ENCODE peak calls at places on chromosome 2, in six cellular contexts. V is neural crest cell, P is fibroblast of lung, I is colonic mucosa, N is breast epithelium, B is foreskin fibroblast. L is an unnamed sample.

GRCh38 chr2:165905854-165906253 is 47.7 kb downstream of the TTC21B start:
- DNase-seq in V (no peak), N (no peak), P (peak; percentile 52), I (no peak), B (no peak), L (no peak)

GRCh38 chr2:34372967-34373366 is 773.9 kb upstream of the FAM98A start:
- DNase-seq in I (no peak), N (no peak), P (no peak), V (no peak), B (no peak), L (no peak)

GRCh38 chr2:30631051-30631671 is 176.1 kb downstream of the CAPN13 start:
- DNase-seq in I (no peak), P (peak; percentile 76), N (no peak), B (no peak), V (no peak), L (no peak)

GRCh38 chr2:189849550-189849949 is 65.3 kb downstream of the PMS1 start:
- DNase-seq in B (no peak), V (no peak), I (no peak), P (no peak), N (no peak), L (no peak)

GRCh38 chr2:59303272-59303671 is 1062.1 kb upstream of the FANCL start:
- DNase-seq in N (no peak), P (no peak), V (no peak), B (no peak), I (no peak), L (no peak)

GRCh38 chr2:25333981-25334380 is 7.7 kb downstream of the DNMT3A start:
- DNase-seq in N (no peak), I (no peak), B (no peak), V (no peak), P (no peak), L (no peak)

GRCh38 chr2:132816234-132816633 is 146.2 kb upstream of the LYPD1 start:
- DNase-seq in N (no peak), B (no peak), I (no peak), V (no peak), P (peak; percentile 57), L (no peak)

GRCh38 chr2:14303366-14304115 is 329.0 kb upstream of the LRATD1 start:
- DNase-seq in P (no peak), V (no peak), B (no peak), I (no peak), N (no peak), L (no peak)

GRCh38 chr2:86274918-86275275 is 62.5 kb downstream of the REEP1 start:
- DNase-seq in V (no peak), I (peak; percentile 89), P (no peak), N (no peak), B (peak; percentile 9), L (peak; percentile 4)

GRCh38 chr2:69449906-69450305 is 12.7 kb upstream of the NFU1 start:
- DNase-seq in B (no peak), N (no peak), V (no peak), P (peak; percentile 29), I (no peak), L (no peak)

GRCh38 chr2:189394525-189394924 is 46.7 kb upstream of the WDR75 start:
- DNase-seq in V (no peak), N (no peak), I (no peak), P (no peak), B (no peak), L (no peak)

GRCh38 chr2:3214827-3215404 is 162.7 kb downstream of the EIPR1 start:
- DNase-seq in N (no peak), I (no peak), P (no peak), B (no peak), V (no peak), L (no peak)

GRCh38 chr2:225041210-225041870 is 928 bp downstream of the DOCK10 start:
- DNase-seq in P (peak; percentile 55), N (no peak), V (no peak), B (peak; percentile 50), I (peak; percentile 63), L (peak; percentile 29)

GRCh38 chr2:237695201-237695780 is 67.9 kb downstream of the LRRFIP1 start:
- DNase-seq in P (peak; percentile 96), I (peak; percentile 51), N (no peak), B (peak; percentile 91), V (no peak), L (peak; percentile 94)

GRCh38 chr2:186820303-186820702 is 28.7 kb downstream of the ZSWIM2 start:
- DNase-seq in B (no peak), V (no peak), P (no peak), I (no peak), N (no peak), L (no peak)

GRCh38 chr2:213187833-213188532 is 36.6 kb upstream of the IKZF2 start:
- DNase-seq in I (no peak), B (peak; percentile 53), P (peak; percentile 82), V (no peak), N (no peak), L (peak; percentile 22)

GRCh38 chr2:100008960-100009359 is 133.4 kb downstream of the AFF3 start:
- DNase-seq in B (no peak), N (no peak), I (no peak), V (no peak), P (peak; percentile 81), L (no peak)

GRCh38 chr2:73494031-73494430 is 108.4 kb downstream of the ALMS1 start:
- DNase-seq in B (peak; percentile 21), V (no peak), I (no peak), N (no peak), P (peak; percentile 81), L (peak; percentile 10)

GRCh38 chr2:238848941-238849853 is 1.3 kb downstream of the TWIST2 start:
- DNase-seq in V (no peak), P (peak; percentile 52), N (no peak), B (no peak), I (no peak), L (peak; percentile 34)

GRCh38 chr2:57373530-57373929 is 673.1 kb upstream of the VRK2 start:
- DNase-seq in P (peak; percentile 79), I (no peak), B (peak; percentile 37), N (no peak), V (no peak), L (peak; percentile 39)

GRCh38 chr2:42969231-42970150 is 177.1 kb upstream of the HAAO start:
- DNase-seq in V (no peak), P (peak; percentile 94), N (no peak), I (no peak), B (peak; percentile 93), L (peak; percentile 64)

GRCh38 chr2:202604699-202605098 is 30.1 kb upstream of the FAM117B start:
- DNase-seq in V (no peak), N (no peak), I (no peak), P (peak; percentile 13), B (no peak), L (no peak)

GRCh38 chr2:150178591-150178990 is 308.9 kb downstream of the RND3 start:
- DNase-seq in P (no peak), B (no peak), V (no peak), N (no peak), I (no peak), L (no peak)

GRCh38 chr2:44942304-44943030 is 965 bp downstream of the SIX3 start:
- DNase-seq in I (no peak), N (no peak), B (no peak), V (no peak), P (no peak), L (no peak)

GRCh38 chr2:44943031-44943692 is 1.7 kb downstream of the SIX3 start:
- DNase-seq in B (no peak), N (no peak), I (no peak), P (no peak), V (no peak), L (no peak)

GRCh38 chr2:44944102-44944951 is 2.8 kb downstream of the SIX3 start:
- DNase-seq in P (no peak), B (no peak), N (no peak), I (no peak), V (no peak), L (no peak)

GRCh38 chr2:44944952-44945612 is 3.6 kb downstream of the SIX3 start:
- DNase-seq in V (no peak), B (no peak), P (no peak), I (no peak), N (no peak), L (no peak)

DNA sequence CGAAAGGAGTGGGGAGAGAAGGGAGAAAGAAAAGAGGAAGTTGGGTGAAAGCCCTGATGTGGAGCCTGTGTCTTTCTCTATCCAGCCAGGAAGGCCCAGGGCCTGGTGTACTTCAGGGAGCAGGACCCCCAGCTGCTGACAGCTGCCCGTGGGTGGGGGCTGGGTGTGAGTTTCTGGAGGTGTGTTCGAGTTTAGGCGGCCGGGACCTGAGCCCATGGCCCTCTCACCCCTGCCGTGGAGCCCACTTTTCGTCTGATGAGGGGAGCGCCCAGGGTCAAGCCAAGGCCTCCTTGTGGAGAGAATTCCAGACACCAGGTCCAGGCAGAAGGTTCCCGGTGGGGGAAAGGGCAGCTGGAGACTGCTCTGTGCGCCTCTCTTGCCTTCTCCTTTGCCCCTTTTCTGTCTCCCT is 2.2 kb downstream of the SIX3 start:
- DNase-seq in P (no peak), V (no peak), I (no peak), N (no peak), B (no peak), L (no peak)
- TF ChIP-seq CTCF in P (no peak), V (no peak), I (no peak), N (no peak), B (no peak), L (no peak)

GRCh38 chr2:98157557-98157956 is 70.6 kb downstream of the VWA3B start:
- DNase-seq in V (no peak), P (no peak), B (no peak), N (no peak), I (no peak), L (no peak)
- TF ChIP-seq CTCF in V (no peak), P (no peak), B (no peak), N (no peak), I (no peak), L (no peak)

GRCh38 chr2:23412556-23413155 is 27.7 kb downstream of the KLHL29 start:
- DNase-seq in B (peak; percentile 46), N (no peak), P (peak; percentile 84), V (no peak), I (no peak), L (peak; percentile 79)

GRCh38 chr2:23413641-23414040 is 28.7 kb downstream of the KLHL29 start:
- DNase-seq in I (no peak), V (no peak), N (no peak), P (no peak), B (no peak), L (no peak)

GRCh38 chr2:23417310-23417709 is 32.3 kb downstream of the KLHL29 start:
- DNase-seq in N (no peak), B (no peak), P (no peak), I (no peak), V (no peak), L (no peak)

GRCh38 chr2:23414106-23414505 is 29.1 kb downstream of the KLHL29 start:
- DNase-seq in V (no peak), N (no peak), I (no peak), P (no peak), B (no peak), L (no peak)

DNA sequence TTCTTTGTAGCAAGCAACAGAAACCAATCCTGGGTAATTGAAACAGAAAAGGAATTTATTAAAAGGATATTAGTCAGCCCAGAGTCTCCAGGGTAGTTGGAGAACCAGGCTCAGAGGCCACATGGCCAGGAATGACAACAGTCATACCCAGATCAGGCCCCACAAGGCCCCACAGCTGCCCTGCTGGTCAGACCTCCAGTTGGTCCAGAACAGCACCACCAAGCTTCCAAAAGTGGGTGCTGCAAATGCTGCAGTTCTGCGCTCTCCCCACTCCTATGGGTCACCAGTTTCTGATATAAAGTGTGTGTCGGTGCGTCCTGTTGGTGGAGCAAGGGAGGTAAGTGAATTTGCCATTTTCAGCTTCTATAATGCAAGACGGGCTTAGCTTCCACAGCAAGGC is 29.9 kb downstream of the KLHL29 start:
- DNase-seq in N (no peak), P (no peak), V (no peak), I (no peak), B (peak; percentile 36), L (no peak)
- TF ChIP-seq CTCF in N (no peak), P (peak; percentile 7), V (peak; percentile 13), I (no peak), B (peak; percentile 5), L (no peak)

GRCh38 chr2:38528008-38528442 is 74.7 kb downstream of the HNRNPLL start:
- DNase-seq in P (peak; percentile 74), V (peak; percentile 60), I (no peak), N (no peak), B (peak; percentile 49), L (peak; percentile 66)
- TF ChIP-seq CTCF in P (no peak), V (no peak), I (no peak), N (no peak), B (no peak), L (no peak)